ENCODE peak calls at places on chromosomes 1 and 21, in eight cellular contexts. V is fibroblast of lung, U is transverse colon, B is NB4, M is heart right ventricle, G is uterus, T is body of pancreas, Q is foreskin fibroblast. J is an unnamed sample.

GRCh38 chr1:94475232-94475631 is 57.0 kb downstream of the ABCD3 start:
- DNase-seq in G (no peak), B (no peak), Q (no peak), M (no peak), U (no peak), V (no peak), T (no peak), J (no peak)

GRCh38 chr21:32388306-32388705 is 4.5 kb downstream of the URB1 start:
- DNase-seq in T (no peak), M (no peak), Q (no peak), B (no peak), G (no peak), U (no peak), V (no peak), J (no peak)

GRCh38 chr1:247448107-247448778 is 9.7 kb downstream of the OR2B11 start:
- DNase-seq in V (peak), Q (peak), M (peak), B (no peak), G (peak), T (peak), U (peak), J (peak)

GRCh38 chr1:22517936-22518335 is 45.4 kb upstream of the EPHA8 start:
- DNase-seq in T (no peak), Q (peak), M (no peak), V (no peak), U (no peak), B (no peak), G (no peak), J (no peak)

GRCh38 chr1:186165303-186165702 is 209.8 kb downstream of the TPR start:
- DNase-seq in G (no peak), V (no peak), M (no peak), U (no peak), B (no peak), T (no peak), Q (no peak), J (no peak)

GRCh38 chr1:38625939-38626338 is 233.6 kb downstream of the RRAGC start:
- DNase-seq in U (no peak), T (no peak), G (no peak), M (no peak), B (no peak), Q (no peak), V (no peak), J (no peak)

GRCh38 chr1:84936116-84936810 is 43.3 kb upstream of the LPAR3 start:
- DNase-seq in B (peak), G (no peak), U (peak), M (no peak), T (peak), V (peak), Q (peak), J (no peak)

GRCh38 chr1:160575112-160575664 is 4.1 kb downstream of the CD84 start:
- DNase-seq in U (no peak), V (no peak), G (no peak), M (no peak), T (no peak), B (peak), Q (no peak), J (no peak)

GRCh38 chr1:84146375-84147032 is 2.4 kb downstream of the PRKACB start:
- DNase-seq in T (no peak), G (no peak), M (no peak), V (peak), U (no peak), Q (peak), B (peak), J (no peak)

GRCh38 chr1:234989019-234989418 is 139.6 kb downstream of the TOMM20 start:
- DNase-seq in G (no peak), T (no peak), Q (peak), B (no peak), U (no peak), V (no peak), M (no peak), J (no peak)

GRCh38 chr21:34962586-34963222 is 86.4 kb downstream of the RUNX1 start:
- DNase-seq in Q (peak), V (no peak), G (no peak), B (no peak), T (no peak), M (no peak), U (no peak), J (no peak)

GRCh38 chr1:207282496-207283380 is 38.7 kb upstream of the CD55 start:
- DNase-seq in U (peak), G (no peak), V (no peak), B (no peak), Q (no peak), M (no peak), T (no peak), J (no peak)

GRCh38 chr1:246317291-246317690 is 189.8 kb downstream of the SMYD3 start:
- DNase-seq in B (no peak), Q (no peak), V (no peak), U (no peak), G (no peak), T (no peak), M (no peak), J (no peak)

GRCh38 chr1:110559157-110559556 is 40.2 kb upstream of the KCNA10 start:
- DNase-seq in Q (no peak), G (no peak), V (no peak), B (peak), M (no peak), T (no peak), U (no peak), J (no peak)

GRCh38 chr1:240027059-240027462 is 64.6 kb upstream of the FMN2 start:
- DNase-seq in T (peak), U (peak), Q (peak), M (no peak), B (peak), V (peak), G (no peak), J (no peak)

GRCh38 chr1:156998301-156998700 is 47.2 kb downstream of the ARHGEF11 start:
- DNase-seq in U (no peak), B (no peak), M (no peak), T (no peak), V (no peak), G (no peak), Q (no peak), J (no peak)

GRCh38 chr1:45945426-45945825 is 142.0 kb downstream of the MAST2 start:
- DNase-seq in M (no peak), T (peak), G (no peak), U (no peak), Q (peak), V (peak), B (no peak), J (peak)

GRCh38 chr1:147246910-147247655 is 4.6 kb downstream of the CHD1L start:
- DNase-seq in T (no peak), M (no peak), G (no peak), U (no peak), V (no peak), Q (no peak), B (peak), J (no peak)

GRCh38 chr1:27571439-27572018 is 32.4 kb downstream of the AHDC1 start:
- DNase-seq in V (no peak), G (peak), M (peak), Q (no peak), B (no peak), T (peak), U (no peak), J (no peak)

GRCh38 chr1:162987866-162988265 is 81.3 kb upstream of the RGS4 start:
- DNase-seq in M (no peak), T (no peak), Q (peak), U (no peak), B (no peak), G (no peak), V (no peak), J (no peak)

GRCh38 chr1:74423476-74423875 is 88.9 kb downstream of the LRRC53 start:
- DNase-seq in G (no peak), T (no peak), B (no peak), V (no peak), Q (no peak), M (no peak), U (no peak), J (no peak)

GRCh38 chr1:174692313-174692712 is 244.5 kb downstream of the GPR52 start:
- DNase-seq in V (peak), U (no peak), T (no peak), B (peak), M (no peak), G (no peak), Q (peak), J (no peak)

GRCh38 chr1:52645261-52645660 is 12.3 kb downstream of the SHISAL2A start:
- DNase-seq in V (no peak), Q (no peak), T (no peak), B (no peak), U (no peak), G (no peak), M (no peak), J (no peak)

GRCh38 chr1:100404816-100405215 is 52.5 kb downstream of the CDC14A start:
- DNase-seq in G (no peak), U (no peak), Q (peak), V (no peak), M (no peak), T (no peak), B (no peak), J (peak)

GRCh38 chr1:90834354-90835171 is 117.5 kb upstream of the BARHL2 start:
- DNase-seq in T (no peak), U (no peak), G (no peak), B (peak), Q (peak), V (peak), M (no peak), J (no peak)

GRCh38 chr1:150484431-150484830 is 2.8 kb upstream of the TARS2 start:
- DNase-seq in U (no peak), G (no peak), M (no peak), Q (peak), T (no peak), B (no peak), V (no peak), J (no peak)

GRCh38 chr21:19507682-19508260 is 1104.2 kb upstream of the TMPRSS15 start:
- DNase-seq in U (no peak), V (no peak), B (peak), Q (no peak), G (no peak), T (no peak), M (no peak), J (no peak)

GRCh38 chr1:211653907-211654553 is 21.4 kb downstream of the NEK2 start:
- DNase-seq in B (no peak), M (no peak), T (no peak), V (no peak), Q (peak), U (no peak), G (no peak), J (no peak)

GRCh38 chr1:41454406-41454805 is 30.1 kb downstream of the EDN2 start:
- DNase-seq in G (no peak), M (peak), V (peak), Q (no peak), B (no peak), T (peak), U (peak), J (no peak)

GRCh38 chr1:220991959-220992704 is 112.9 kb downstream of the HLX start:
- DNase-seq in M (no peak), Q (peak), B (no peak), G (peak), U (no peak), T (no peak), V (peak), J (no peak)

GRCh38 chr1:201020647-201021332 is 2.7 kb downstream of the KIF21B start:
- DNase-seq in V (no peak), G (no peak), M (no peak), B (peak), T (peak), Q (no peak), U (no peak), J (no peak)

GRCh38 chr1:33370286-33370685 is 49.4 kb upstream of the A3GALT2 start:
- DNase-seq in Q (peak), B (no peak), T (no peak), U (no peak), M (peak), G (no peak), V (peak), J (peak)

GRCh38 chr1:37478890-37479254 is 4.5 kb downstream of the ZC3H12A start:
- DNase-seq in Q (no peak), B (peak), V (peak), M (no peak), T (no peak), G (no peak), U (peak), J (no peak)

GRCh38 chr1:4702927-4703326 is 48.5 kb downstream of the AJAP1 start:
- DNase-seq in B (no peak), M (no peak), Q (no peak), V (no peak), U (no peak), T (no peak), G (no peak), J (peak)

GRCh38 chr1:29245261-29245660 is 8.9 kb downstream of the PTPRU start:
- DNase-seq in V (no peak), M (no peak), B (no peak), Q (no peak), U (no peak), T (no peak), G (no peak), J (no peak)

GRCh38 chr1:153180556-153180955 is 22.7 kb upstream of the LELP1 start:
- DNase-seq in V (no peak), M (no peak), B (no peak), G (no peak), T (no peak), U (no peak), Q (no peak), J (no peak)

GRCh38 chr1:98057236-98057635 is 136.4 kb upstream of the DPYD start:
- DNase-seq in T (no peak), V (no peak), B (no peak), Q (no peak), M (no peak), G (no peak), U (no peak), J (no peak)

GRCh38 chr1:14614326-14614725 is 15.8 kb downstream of the KAZN start:
- DNase-seq in T (no peak), V (no peak), Q (no peak), U (no peak), M (no peak), G (no peak), B (no peak), J (no peak)

GRCh38 chr1:80896957-80897356 is 903.8 kb upstream of the ADGRL2 start:
- DNase-seq in Q (no peak), G (no peak), B (no peak), M (no peak), T (no peak), U (no peak), V (no peak), J (no peak)

GRCh38 chr1:117613969-117614865 is 8.4 kb downstream of the TENT5C start:
- DNase-seq in Q (no peak), T (no peak), U (no peak), M (no peak), B (peak), G (peak), V (no peak), J (no peak)

DNA sequence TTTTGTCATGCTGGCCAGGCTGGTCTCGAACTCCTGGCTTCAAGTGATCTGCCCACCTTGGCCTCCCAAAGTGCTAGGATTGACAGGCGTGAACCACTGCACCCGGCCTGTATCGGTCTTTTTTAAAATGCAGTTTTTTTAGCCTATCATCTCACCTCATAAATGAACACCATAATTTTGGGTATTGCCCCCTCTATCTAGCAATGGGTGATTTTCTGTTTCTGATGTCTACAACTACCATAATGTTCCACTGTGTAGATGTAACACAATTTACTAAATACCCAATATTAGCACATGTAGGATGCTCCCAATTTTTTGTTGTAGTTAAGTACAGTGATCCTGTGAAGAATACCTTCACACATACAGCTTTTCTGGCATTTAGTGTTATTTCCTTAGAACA is 2.0 kb upstream of the CAMTA1 start:
- DNase-seq in T (no peak), G (no peak), U (no peak), Q (no peak), M (no peak), V (no peak), B (peak), J (no peak)
- H3K4me3 ChIP-seq in T (no peak), G (no peak), U (no peak), Q (peak), M (no peak), V (no peak), B (peak), J (no peak)

GRCh38 chr21:36643374-36644250 is 55.3 kb upstream of the SIM2 start:
- DNase-seq in G (no peak), Q (peak), U (no peak), T (no peak), V (no peak), B (no peak), M (no peak), J (no peak)
- H3K4me3 ChIP-seq in G (no peak), Q (no peak), U (no peak), T (no peak), V (no peak), B (no peak), M (no peak), J (no peak)

DNA sequence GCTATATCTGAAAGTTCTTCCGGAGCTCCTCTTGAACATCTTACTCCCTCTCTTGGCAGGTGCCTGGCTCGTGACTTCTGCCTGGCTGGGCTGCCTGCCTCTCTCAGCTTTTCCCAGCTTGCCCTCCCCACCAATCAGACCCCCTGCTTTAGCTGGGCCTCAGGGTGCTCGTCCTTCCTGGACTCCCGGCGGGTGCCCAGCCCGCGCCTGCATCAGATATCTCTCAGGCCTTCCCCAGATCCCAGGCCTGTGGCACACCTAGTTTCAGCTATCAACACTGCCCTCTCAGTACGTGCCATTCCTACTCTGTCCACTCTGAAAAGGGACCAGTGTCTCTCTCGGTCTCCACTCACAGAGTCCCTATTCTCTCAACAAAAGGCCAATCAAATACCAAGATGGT is 96.5 kb upstream of the CLDN14 start:
- DNase-seq in Q (no peak), T (no peak), U (no peak), B (no peak), G (no peak), M (no peak), V (no peak), J (no peak)
- H3K4me3 ChIP-seq in Q (no peak), T (no peak), U (no peak), B (no peak), G (no peak), M (no peak), V (no peak), J (no peak)

GRCh38 chr21:40118527-40118926 is 251.3 kb downstream of the PCP4 start:
- DNase-seq in Q (no peak), U (no peak), T (no peak), M (no peak), B (no peak), V (no peak), G (no peak), J (no peak)

GRCh38 chr21:40117236-40117635 is 250.0 kb downstream of the PCP4 start:
- DNase-seq in V (no peak), M (no peak), B (no peak), U (no peak), Q (no peak), G (no peak), T (no peak), J (no peak)

GRCh38 chr21:40120944-40121575 is 253.8 kb downstream of the PCP4 start:
- DNase-seq in V (peak), U (no peak), M (no peak), G (no peak), Q (peak), B (peak), T (no peak), J (no peak)

DNA sequence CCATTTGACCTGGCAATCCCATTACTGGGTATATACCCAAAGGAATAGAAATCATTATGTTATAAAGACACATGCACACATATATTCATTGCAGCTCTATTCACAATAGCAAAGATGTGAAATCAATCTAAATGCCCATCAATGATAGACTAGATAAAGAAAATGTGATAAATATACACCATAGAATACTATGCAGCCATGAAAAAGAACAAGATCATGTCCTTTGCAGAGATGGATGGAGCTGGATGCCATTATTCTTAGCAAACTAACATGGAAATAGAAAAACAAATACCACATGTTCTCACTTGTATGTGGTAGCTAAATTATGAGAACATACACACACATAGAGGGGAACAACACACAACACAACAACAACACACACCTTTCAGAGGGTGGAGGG is 248.5 kb downstream of the PCP4 start:
- DNase-seq in Q (no peak), U (no peak), B (no peak), M (no peak), G (no peak), T (no peak), V (no peak), J (no peak)
- H3K4me3 ChIP-seq in Q (no peak), U (no peak), B (no peak), M (no peak), G (no peak), T (no peak), V (no peak), J (no peak)

GRCh38 chr1:167935252-167936067 is 1.0 kb upstream of the DCAF6 start:
- DNase-seq in M (no peak), Q (peak), V (peak), T (peak), U (peak), B (peak), G (peak), J (peak)

GRCh38 chr1:167934407-167935251 is 1.9 kb upstream of the DCAF6 start:
- DNase-seq in G (no peak), B (peak), M (no peak), V (peak), Q (peak), T (no peak), U (no peak), J (peak)

GRCh38 chr1:167936930-167937708 is at the start of gene MPC2:
- DNase-seq in B (peak), Q (peak), G (peak), T (peak), U (peak), V (peak), M (peak), J (peak)

GRCh38 chr1:167937709-167938010 is 788 bp upstream of the MPC2 start:
- DNase-seq in T (no peak), U (no peak), M (no peak), Q (no peak), V (no peak), G (no peak), B (no peak), J (no peak)

GRCh38 chr1:167936068-167936929 is at the start of gene DCAF6:
- DNase-seq in G (peak), T (peak), U (peak), B (peak), V (peak), M (peak), Q (peak), J (peak)
- H3K4me3 ChIP-seq in G (peak), T (peak), U (peak), B (peak), V (peak), M (peak), Q (peak), J (peak)

GRCh38 chr1:155548706-155549105 is 13.9 kb downstream of the ASH1L start:
- DNase-seq in G (no peak), U (no peak), Q (no peak), B (no peak), M (no peak), V (no peak), T (no peak), J (no peak)
- H3K4me3 ChIP-seq in G (no peak), U (no peak), Q (no peak), B (no peak), M (no peak), V (no peak), T (no peak), J (no peak)

GRCh38 chr1:227351443-227351842 is 33.2 kb upstream of the CDC42BPA start:
- DNase-seq in Q (peak), U (no peak), G (no peak), M (no peak), V (peak), T (no peak), B (no peak), J (peak)
- H3K4me3 ChIP-seq in Q (no peak), U (no peak), G (no peak), M (no peak), V (no peak), T (no peak), B (no peak), J (no peak)

J was measured in BJ.